ENCODE peak calls at places on chromosomes 3 and 15, in ten cellular contexts. Z, W, F, D, Y, K, L, T, E and V are unnamed samples.

GRCh38 chr3:88031543-88032148 is 27.2 kb downstream of the CGGBP1 start:
- DNase-seq in Z (no peak), E (peak), D (no peak), F (peak), T (no peak), Y (no peak), W (no peak), K (no peak), L (no peak), V (peak)

GRCh38 chr3:131555456-131555855 is 52.7 kb upstream of the MRPL3 start:
- DNase-seq in W (no peak), T (no peak), K (no peak), E (no peak), L (no peak), Y (no peak), F (peak), Z (no peak), D (no peak), V (no peak)

GRCh38 chr15:70494529-70494860 is 268.9 kb downstream of the UACA start:
- DNase-seq in T (no peak), L (no peak), W (no peak), F (no peak), D (no peak), E (no peak), Y (no peak), Z (no peak), K (no peak), V (no peak)

GRCh38 chr3:134311265-134311664 is 60.6 kb upstream of the RYK start:
- DNase-seq in F (peak), T (no peak), Z (no peak), D (no peak), E (no peak), Y (no peak), L (no peak), K (no peak), W (no peak), V (no peak)

GRCh38 chr3:72375237-72376154 is 472.7 kb downstream of the SHQ1 start:
- DNase-seq in L (no peak), W (no peak), Z (no peak), T (no peak), E (peak), F (no peak), D (no peak), Y (no peak), K (no peak), V (no peak)

GRCh38 chr3:186427627-186428026 is 65.6 kb upstream of the DGKG start:
- DNase-seq in K (no peak), Z (peak), Y (no peak), L (no peak), E (no peak), T (no peak), F (no peak), D (no peak), W (peak), V (no peak)

GRCh38 chr15:20358781-20359414 is 182.7 kb downstream of the GOLGA6L6 start:
- DNase-seq in E (no peak), Z (no peak), L (no peak), F (no peak), D (no peak), W (no peak), Y (no peak), K (no peak), T (no peak), V (no peak)

GRCh38 chr3:112043621-112044201 is 9.2 kb downstream of the TMPRSS7 start:
- DNase-seq in Z (peak), E (peak), T (peak), L (no peak), Y (peak), W (peak), D (peak), K (peak), F (peak), V (peak)

GRCh38 chr3:9151240-9151639 is 98.2 kb downstream of the SRGAP3 start:
- DNase-seq in Y (no peak), L (no peak), T (no peak), W (no peak), E (no peak), F (peak), Z (no peak), D (no peak), K (no peak), V (no peak)

GRCh38 chr15:30059771-30060170 is 23.0 kb upstream of the GOLGA8J start:
- DNase-seq in T (no peak), W (no peak), K (no peak), F (no peak), L (no peak), E (no peak), Y (no peak), D (no peak), Z (no peak), V (no peak)

GRCh38 chr3:3778641-3779270 is 20.5 kb upstream of the LRRN1 start:
- DNase-seq in E (no peak), T (no peak), D (no peak), Z (no peak), W (no peak), L (no peak), K (no peak), F (no peak), Y (no peak), V (no peak)

GRCh38 chr15:37104413-37105392 is 4.4 kb upstream of the MEIS2 start:
- DNase-seq in E (no peak), D (no peak), Y (peak), L (no peak), T (no peak), K (no peak), F (no peak), Z (no peak), W (no peak), V (no peak)

GRCh38 chr3:69770219-69770618 is 31.0 kb downstream of the MITF start:
- DNase-seq in W (no peak), K (no peak), F (no peak), T (no peak), D (no peak), Y (no peak), Z (no peak), L (no peak), E (no peak), V (no peak)